ENCODE peak calls at places on chromosome X, in five cellular contexts. F is A549, P is SK-N-SH, C is GM12878, S is K562. Z is an unnamed sample.

GRCh38 chrX:48475774-48476577 is at the start of gene FTSJ1:
- DNase-seq in C (peak), S (peak), P (peak), F (peak), Z (peak)

GRCh38 chrX:151801980-151802379 is 67.4 kb downstream of the CNGA2 start:
- DNase-seq in C (no peak), S (peak), P (no peak), F (peak), Z (no peak)

GRCh38 chrX:111114806-111115205 is 18.8 kb downstream of the PAK3 start:
- DNase-seq in C (no peak), S (no peak), P (no peak), F (no peak), Z (no peak)

GRCh38 chrX:22338740-22339139 is 66.0 kb downstream of the CBLL2 start:
- DNase-seq in S (no peak), P (no peak), C (no peak), F (no peak), Z (peak)

GRCh38 chrX:27995611-27996010 is 14.4 kb upstream of the DCAF8L1 start:
- DNase-seq in F (no peak), C (no peak), P (no peak), S (no peak), Z (no peak)

GRCh38 chrX:55787063-55787462 is 69.5 kb downstream of the RRAGB start:
- DNase-seq in C (no peak), P (no peak), S (no peak), F (no peak), Z (no peak)

GRCh38 chrX:133660356-133660755 is 245.1 kb upstream of the GPC4 start:
- DNase-seq in F (no peak), P (no peak), C (no peak), S (no peak), Z (peak)

GRCh38 chrX:78960888-78961287 is 15.7 kb downstream of the P2RY10 start:
- DNase-seq in S (no peak), F (no peak), P (no peak), C (no peak), Z (no peak)

GRCh38 chrX:57821703-57822375 is 88.4 kb downstream of the ZXDA start:
- DNase-seq in S (peak), C (peak), F (peak), P (peak), Z (peak)

GRCh38 chrX:41334866-41335589 is 1.1 kb downstream of the DDX3X start:
- DNase-seq in P (peak), S (peak), C (no peak), F (peak), Z (peak)

GRCh38 chrX:43096830-43097229 is 318.9 kb upstream of the PPP1R2C start:
- DNase-seq in S (no peak), C (no peak), P (no peak), F (no peak), Z (no peak)

GRCh38 chrX:96407981-96408380 is 276.7 kb upstream of the DIAPH2 start:
- DNase-seq in C (no peak), P (no peak), S (no peak), F (no peak), Z (no peak)

GRCh38 chrX:135484636-135485289 is 35.7 kb upstream of the INTS6L start:
- DNase-seq in C (no peak), F (no peak), P (peak), S (peak), Z (peak)

GRCh38 chrX:112678831-112679230 is 907 bp downstream of the LHFPL1 start:
- DNase-seq in P (no peak), F (no peak), C (no peak), S (no peak), Z (no peak)

GRCh38 chrX:151458824-151459223 is 61.8 kb downstream of the VMA21 start:
- DNase-seq in F (no peak), P (no peak), S (no peak), C (no peak), Z (peak)

GRCh38 chrX:13432376-13432775 is 112.5 kb upstream of the ATXN3L start:
- DNase-seq in P (no peak), C (no peak), S (no peak), F (no peak), Z (peak)

GRCh38 chrX:150150081-150150779 is 211.9 kb upstream of the EOLA2 start:
- DNase-seq in F (no peak), C (no peak), P (no peak), S (no peak), Z (no peak)

GRCh38 chrX:68234171-68234910 is 199.0 kb downstream of the OPHN1 start:
- DNase-seq in C (no peak), S (no peak), P (no peak), F (no peak), Z (no peak)

GRCh38 chrX:113059714-113060113 is 219.1 kb upstream of the AMOT start:
- DNase-seq in C (no peak), F (no peak), P (no peak), S (no peak), Z (no peak)

GRCh38 chrX:28022371-28022770 is 41.1 kb upstream of the DCAF8L1 start:
- DNase-seq in P (no peak), C (no peak), S (no peak), F (no peak), Z (no peak)

GRCh38 chrX:14871767-14872166 is 1.1 kb downstream of the FANCB start:
- DNase-seq in C (no peak), F (no peak), S (no peak), P (no peak), Z (no peak)

GRCh38 chrX:136589966-136590365 is 58.0 kb downstream of the VGLL1 start:
- DNase-seq in C (no peak), S (no peak), F (no peak), P (no peak), Z (peak)

GRCh38 chrX:109774706-109775105 is 41.6 kb upstream of the ACSL4 start:
- DNase-seq in S (peak), C (peak), P (no peak), F (peak), Z (peak)

GRCh38 chrX:64570204-64570603 is 175.0 kb upstream of the MTMR8 start:
- DNase-seq in S (no peak), C (no peak), F (no peak), P (no peak), Z (no peak)

GRCh38 chrX:39372126-39372525 is 570.9 kb downstream of the MID1IP1 start:
- DNase-seq in P (no peak), S (no peak), F (no peak), C (no peak), Z (no peak)

GRCh38 chrX:108167211-108167872 is 75.8 kb downstream of the ATG4A start:
- DNase-seq in F (peak), S (peak), C (no peak), P (no peak), Z (peak)

GRCh38 chrX:80747832-80748231 is 61.8 kb downstream of the BRWD3 start:
- DNase-seq in C (no peak), F (no peak), S (no peak), P (no peak), Z (peak)

GRCh38 chrX:49273181-49273727 is 3.7 kb downstream of the PPP1R3F start:
- DNase-seq in F (no peak), P (no peak), C (no peak), S (no peak), Z (no peak)

GRCh38 chrX:15853586-15854079 is 980 bp downstream of the AP1S2 start:
- DNase-seq in P (peak), F (no peak), S (peak), C (no peak), Z (no peak)

GRCh38 chrX:149490100-149490499 is 15.0 kb downstream of the IDS start:
- DNase-seq in P (no peak), C (no peak), F (no peak), S (no peak), Z (peak)

GRCh38 chrX:7574325-7574724 is 268.6 kb upstream of the VCX start:
- DNase-seq in P (no peak), F (no peak), C (no peak), S (peak), Z (no peak)

GRCh38 chrX:45806410-45807121 is 605.9 kb upstream of the DIPK2B start:
- DNase-seq in S (no peak), C (peak), P (no peak), F (no peak), Z (peak)

GRCh38 chrX:130093271-130093670 is 17.0 kb downstream of the ELF4 start:
- DNase-seq in S (no peak), P (no peak), C (no peak), F (no peak), Z (no peak)

GRCh38 chrX:110432831-110433230 is 74.2 kb downstream of the RTL9 start:
- DNase-seq in P (no peak), F (no peak), S (no peak), C (no peak), Z (no peak)

GRCh38 chrX:47030339-47030738 is 47.9 kb upstream of the RGN start:
- DNase-seq in C (peak), F (peak), P (peak), S (peak), Z (peak)

GRCh38 chrX:151780621-151781020 is 46.1 kb downstream of the CNGA2 start:
- DNase-seq in P (no peak), C (no peak), F (no peak), S (no peak), Z (no peak)

GRCh38 chrX:17700976-17701375 is 36.3 kb upstream of the SCML1 start:
- DNase-seq in S (no peak), F (no peak), P (no peak), C (no peak), Z (no peak)

GRCh38 chrX:17706676-17707075 is 30.6 kb upstream of the SCML1 start:
- DNase-seq in F (peak), S (no peak), C (no peak), P (no peak), Z (peak)

GRCh38 chrX:17707731-17708130 is 29.6 kb upstream of the SCML1 start:
- DNase-seq in C (no peak), S (no peak), F (no peak), P (no peak), Z (no peak)

GRCh38 chrX:17703201-17703600 is 34.1 kb upstream of the SCML1 start:
- DNase-seq in S (no peak), F (no peak), C (no peak), P (no peak), Z (no peak)

GRCh38 chrX:17705211-17705610 is 32.1 kb upstream of the SCML1 start:
- DNase-seq in P (no peak), F (no peak), S (no peak), C (no peak), Z (no peak)
- TF ChIP-seq RCOR1 in P (no peak), F (no peak), S (no peak), C (no peak), Z (no peak)

DNA sequence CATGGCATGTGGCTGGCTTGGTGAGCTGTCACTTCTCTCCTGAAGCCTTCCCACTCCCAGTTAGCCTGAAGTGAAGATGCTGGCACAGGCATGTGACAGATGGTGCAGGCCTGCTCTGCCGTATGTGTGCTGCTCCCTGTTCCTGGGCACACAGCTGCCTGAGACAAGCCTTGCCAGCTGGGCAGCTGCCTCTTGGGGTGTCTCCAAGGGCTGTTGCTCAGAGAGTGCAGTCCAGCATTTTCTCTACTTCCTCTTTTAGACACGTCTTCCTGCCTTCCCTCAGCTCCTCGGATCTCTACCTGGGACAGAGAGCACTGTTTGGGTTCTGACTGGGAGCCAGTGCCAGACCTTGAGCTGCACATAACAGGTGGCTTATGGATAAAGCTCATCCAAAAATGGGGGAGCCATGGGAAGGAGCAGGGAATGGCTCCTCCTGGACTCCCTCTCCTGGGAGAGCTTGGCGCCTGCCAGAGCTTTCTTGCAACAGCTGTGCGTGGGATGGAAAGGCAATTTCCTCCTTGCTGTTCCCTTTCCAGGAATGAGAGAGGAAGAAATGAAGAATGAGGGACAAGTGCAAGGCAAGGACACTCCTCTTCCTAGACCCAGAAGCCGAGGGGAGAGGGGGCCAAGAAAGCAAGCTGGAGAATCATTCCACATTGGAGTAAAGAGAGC is 132.9 kb downstream of the MSL3 start:
- DNase-seq in S (no peak), C (no peak), F (no peak), P (no peak), Z (no peak)
- TF ChIP-seq USF2 in S (no peak), C (no peak), F (no peak), P (no peak), Z (no peak)

GRCh38 chrX:77936299-77936698 is 25.8 kb downstream of the ATP7A start:
- DNase-seq in F (no peak), P (no peak), S (no peak), C (no peak), Z (peak)

GRCh38 chrX:77938083-77938482 is 27.6 kb downstream of the ATP7A start:
- DNase-seq in C (no peak), F (no peak), S (peak), P (no peak), Z (no peak)

GRCh38 chrX:77937291-77937690 is 26.8 kb downstream of the ATP7A start:
- DNase-seq in C (no peak), S (no peak), P (no peak), F (no peak), Z (peak)
- TF ChIP-seq RCOR1 in C (no peak), S (no peak), P (no peak), F (no peak), Z (no peak)

GRCh38 chrX:17580529-17581155 is 156.7 kb upstream of the SCML1 start:
- DNase-seq in F (no peak), P (no peak), C (no peak), S (no peak), Z (peak)
- TF ChIP-seq USF2 in F (no peak), P (no peak), C (no peak), S (no peak), Z (no peak)

DNA sequence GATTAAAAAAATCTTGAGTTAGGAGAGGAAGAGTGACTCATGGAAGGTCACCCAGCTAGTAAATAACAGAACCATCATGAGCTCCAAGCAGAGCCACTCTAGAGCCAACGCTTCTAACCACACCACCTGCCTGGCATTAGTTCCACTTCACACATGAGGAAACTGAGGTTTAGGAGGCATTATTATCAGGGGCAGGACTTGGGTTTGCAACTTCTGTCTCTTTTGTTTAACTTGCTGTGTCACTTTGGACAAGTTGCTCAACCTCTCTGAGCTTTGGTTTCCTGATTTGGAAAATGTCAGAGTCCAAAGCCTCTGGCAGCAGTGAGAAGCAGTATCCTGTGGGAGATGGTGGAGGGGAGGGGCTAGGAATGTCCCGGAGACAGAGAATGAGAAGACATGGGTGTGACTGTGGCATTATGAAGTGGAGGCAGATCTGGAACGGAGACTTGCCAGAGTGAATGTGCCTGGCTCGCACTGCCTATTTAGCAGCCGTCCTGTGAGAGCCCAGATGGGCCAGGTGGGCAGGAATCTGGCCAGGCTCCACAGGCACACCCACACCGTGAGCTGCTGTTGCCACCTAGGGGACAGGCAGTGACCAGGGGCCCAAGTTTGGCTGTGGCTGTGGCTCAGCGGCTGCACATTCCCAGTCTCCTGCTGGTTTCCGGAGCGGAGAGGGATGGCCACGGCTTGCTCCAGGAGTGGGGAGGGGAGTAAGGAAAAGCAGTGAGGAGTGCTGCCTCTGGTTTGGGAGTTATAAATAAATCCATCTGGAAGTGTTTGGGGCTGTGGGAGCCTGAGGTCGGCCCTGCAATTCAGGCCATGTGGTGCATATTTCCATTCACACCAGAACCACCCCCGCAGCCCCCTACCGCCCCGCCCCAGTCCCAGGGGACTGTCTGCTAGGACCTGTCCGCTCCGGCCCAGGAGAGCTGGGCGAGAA is 93.4 kb downstream of the NHSL2 start:
- DNase-seq in S (no peak), C (no peak), F (no peak), P (peak), Z (no peak)
- TF ChIP-seq RCOR1 in S (no peak), C (no peak), F (no peak), P (no peak), Z (no peak)

Z was measured in IMR-90.